ENCODE peak calls at places on chromosome 20, in five cellular contexts. W is HepG2, M is SK-N-SH, F is K562, K is GM12878. C is an unnamed sample.

GRCh38 chr20:48329676-48330644 is 497.8 kb downstream of the PREX1 start:
- DNase-seq in M (peak), F (peak), K (no peak), W (peak), C (no peak)

GRCh38 chr20:36924167-36925045 is 27.1 kb downstream of the SAMHD1 start:
- DNase-seq in W (no peak), M (no peak), F (peak), K (no peak), C (no peak)

GRCh38 chr20:42749548-42749947 is 440.2 kb downstream of the PTPRT start:
- DNase-seq in K (no peak), F (no peak), M (no peak), W (no peak), C (no peak)

GRCh38 chr20:8330785-8331699 is 199.0 kb downstream of the PLCB1 start:
- DNase-seq in W (peak), F (no peak), M (no peak), K (no peak), C (no peak)

GRCh38 chr20:17562804-17563305 is 7.0 kb upstream of the DSTN start:
- DNase-seq in W (peak), M (no peak), F (peak), K (no peak), C (no peak)

GRCh38 chr20:42361402-42361801 is 743.2 kb upstream of the CHD6 start:
- DNase-seq in F (no peak), W (no peak), M (peak), K (no peak), C (no peak)

GRCh38 chr20:57941572-57942381 is 232.0 kb upstream of the PMEPA1 start:
- DNase-seq in K (no peak), F (no peak), W (no peak), M (peak), C (no peak)

GRCh38 chr20:55264825-55265224 is 740.5 kb downstream of the CBLN4 start:
- DNase-seq in K (no peak), M (no peak), F (no peak), W (no peak), C (no peak)

GRCh38 chr20:1702288-1702687 is 44.7 kb upstream of the SIRPG start:
- DNase-seq in F (no peak), K (no peak), M (no peak), W (no peak), C (peak)

GRCh38 chr20:62910217-62910766 is 16.0 kb downstream of the DIDO1 start:
- DNase-seq in W (no peak), M (no peak), K (no peak), F (no peak), C (no peak)

GRCh38 chr20:33132858-33133615 is 34.9 kb upstream of the BPIFA2 start:
- DNase-seq in W (no peak), M (no peak), K (no peak), F (no peak), C (no peak)

GRCh38 chr20:48620486-48621255 is 207.1 kb downstream of the PREX1 start:
- DNase-seq in K (peak), F (peak), W (peak), M (peak), C (peak)

GRCh38 chr20:33693741-33694645 is 7.8 kb upstream of the E2F1 start:
- DNase-seq in W (no peak), M (peak), F (no peak), K (no peak), C (no peak)

GRCh38 chr20:33262658-33263065 is 20.4 kb upstream of the BPIFB1 start:
- DNase-seq in W (peak), F (peak), K (no peak), M (peak), C (peak)

GRCh38 chr20:9225879-9226278 is 157.0 kb downstream of the PLCB4 start:
- DNase-seq in K (no peak), W (no peak), M (no peak), F (no peak), C (no peak)

GRCh38 chr20:16404640-16405039 is 168.6 kb downstream of the KIF16B start:
- DNase-seq in M (no peak), W (no peak), F (no peak), K (no peak), C (no peak)

GRCh38 chr20:4574356-4574690 is 147.4 kb upstream of the PRND start:
- DNase-seq in W (no peak), K (no peak), F (no peak), M (no peak), C (no peak)

GRCh38 chr20:24643731-24644130 is 174.3 kb downstream of the SYNDIG1 start:
- DNase-seq in M (no peak), K (no peak), W (no peak), F (no peak), C (no peak)

DNA sequence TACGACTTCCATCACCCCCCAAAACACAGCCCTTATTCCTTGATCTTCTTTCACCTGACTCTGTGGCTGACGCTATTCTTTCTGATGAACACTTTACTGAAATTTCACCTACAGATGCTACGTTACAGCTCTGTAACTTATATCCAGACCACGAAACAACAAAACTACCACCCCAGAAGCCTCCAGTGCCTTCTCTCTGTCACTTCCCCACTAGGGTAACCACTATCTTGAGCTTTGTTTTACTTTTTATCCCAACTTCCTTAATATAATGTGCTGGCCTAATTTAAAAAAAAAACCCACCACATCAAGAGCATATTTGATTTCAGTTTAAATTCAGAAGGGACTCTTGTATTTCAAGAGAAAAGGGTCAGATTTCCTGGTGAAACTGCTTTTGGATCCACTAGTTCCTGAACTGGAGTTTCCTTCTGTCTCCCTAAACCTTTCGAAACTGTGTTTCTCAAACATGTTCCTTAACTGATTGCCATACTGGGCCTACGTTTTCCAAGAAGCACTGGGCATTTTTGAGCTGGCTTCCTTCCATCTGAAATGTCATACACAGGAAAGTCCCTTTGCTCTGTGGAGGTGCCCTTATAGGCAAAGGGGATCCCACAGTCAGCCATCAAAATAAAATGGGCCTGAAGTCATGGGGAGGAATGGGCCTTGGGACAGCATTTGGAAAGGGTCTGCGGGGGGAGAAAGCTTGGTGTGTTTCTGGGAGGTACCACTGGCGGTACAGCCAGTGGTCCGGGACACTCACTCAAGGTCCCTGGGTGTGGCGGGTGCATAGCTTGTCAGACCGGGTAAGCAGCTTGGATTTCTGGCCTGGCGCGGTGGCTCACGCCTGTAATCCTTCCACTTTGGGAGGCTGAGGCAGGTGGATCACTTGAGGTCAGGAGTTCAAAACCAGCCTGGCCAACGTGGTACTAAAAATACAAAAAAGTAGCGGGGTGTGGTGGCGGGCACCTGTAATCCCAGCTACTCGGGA is 25.8 kb upstream of the RTF2 start:
- DNase-seq in M (no peak), F (no peak), W (no peak), K (no peak), C (no peak)
- TF ChIP-seq GABPA in M (no peak), F (no peak), W (no peak), K (no peak), C (no peak)

GRCh38 chr20:20406306-20406705 is 38.4 kb downstream of the INSM1 start:
- DNase-seq in K (no peak), F (no peak), W (no peak), M (no peak), C (no peak)

GRCh38 chr20:20410678-20411077 is 42.8 kb downstream of the INSM1 start:
- DNase-seq in M (peak), K (no peak), W (no peak), F (peak), C (no peak)

GRCh38 chr20:20409326-20409725 is 41.4 kb downstream of the INSM1 start:
- DNase-seq in K (no peak), F (no peak), W (no peak), M (no peak), C (no peak)

GRCh38 chr20:20405619-20406018 is 37.7 kb downstream of the INSM1 start:
- DNase-seq in M (no peak), K (no peak), F (no peak), W (no peak), C (no peak)

GRCh38 chr20:20407891-20408805 is 40.2 kb downstream of the INSM1 start:
- DNase-seq in W (peak), K (no peak), M (peak), F (no peak), C (no peak)
- TF ChIP-seq CTCF in W (peak), K (no peak), M (no peak), F (peak), C (no peak)

GRCh38 chr20:388034-388994 is 7.8 kb downstream of the TRIB3 start:
- DNase-seq in W (no peak), F (no peak), K (no peak), M (no peak), C (no peak)

GRCh38 chr20:384723-385122 is 4.2 kb downstream of the TRIB3 start:
- DNase-seq in F (no peak), W (no peak), M (no peak), K (no peak), C (no peak)

GRCh38 chr20:383889-384288 is 3.3 kb downstream of the TRIB3 start:
- DNase-seq in F (no peak), M (no peak), W (no peak), K (no peak), C (no peak)

GRCh38 chr20:387520-387919 is 7.0 kb downstream of the TRIB3 start:
- DNase-seq in K (no peak), M (no peak), F (no peak), W (no peak), C (no peak)

DNA sequence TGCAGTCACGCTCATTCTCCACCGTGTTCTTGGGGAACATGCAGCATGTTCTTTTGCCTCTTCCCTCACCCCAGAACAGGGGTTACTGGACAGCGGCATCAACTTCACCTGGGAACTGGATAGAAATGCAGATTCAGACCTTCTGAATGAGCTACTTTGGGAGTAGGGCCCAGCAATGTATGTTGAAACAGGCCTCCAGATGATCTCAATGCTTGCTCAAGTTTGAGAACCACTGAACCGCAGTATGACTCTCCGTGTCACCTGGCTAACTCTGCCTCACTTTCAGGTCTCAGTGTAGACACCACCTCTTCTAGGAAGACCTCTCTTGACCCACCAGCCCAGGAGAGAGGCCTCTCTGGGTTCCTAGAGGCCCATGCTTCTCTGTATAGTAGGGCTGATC is 4.9 kb downstream of the TRIB3 start:
- DNase-seq in M (no peak), F (no peak), W (no peak), K (no peak), C (no peak)
- TF ChIP-seq REST in M (no peak), F (no peak), W (no peak), K (no peak), C (no peak)

GRCh38 chr20:31673943-31674463 is 36.3 kb downstream of the COX4I2 start:
- DNase-seq in K (no peak), F (peak), M (no peak), W (no peak), C (no peak)

GRCh38 chr20:31676534-31677030 is 38.9 kb downstream of the COX4I2 start:
- DNase-seq in K (no peak), W (no peak), M (no peak), F (peak), C (no peak)

GRCh38 chr20:31677553-31678260 is 40.0 kb downstream of the COX4I2 start:
- DNase-seq in W (no peak), M (no peak), K (no peak), F (peak), C (no peak)

GRCh38 chr20:31674895-31675827 is 37.4 kb downstream of the COX4I2 start:
- DNase-seq in W (no peak), K (no peak), F (peak), M (peak), C (peak)

DNA sequence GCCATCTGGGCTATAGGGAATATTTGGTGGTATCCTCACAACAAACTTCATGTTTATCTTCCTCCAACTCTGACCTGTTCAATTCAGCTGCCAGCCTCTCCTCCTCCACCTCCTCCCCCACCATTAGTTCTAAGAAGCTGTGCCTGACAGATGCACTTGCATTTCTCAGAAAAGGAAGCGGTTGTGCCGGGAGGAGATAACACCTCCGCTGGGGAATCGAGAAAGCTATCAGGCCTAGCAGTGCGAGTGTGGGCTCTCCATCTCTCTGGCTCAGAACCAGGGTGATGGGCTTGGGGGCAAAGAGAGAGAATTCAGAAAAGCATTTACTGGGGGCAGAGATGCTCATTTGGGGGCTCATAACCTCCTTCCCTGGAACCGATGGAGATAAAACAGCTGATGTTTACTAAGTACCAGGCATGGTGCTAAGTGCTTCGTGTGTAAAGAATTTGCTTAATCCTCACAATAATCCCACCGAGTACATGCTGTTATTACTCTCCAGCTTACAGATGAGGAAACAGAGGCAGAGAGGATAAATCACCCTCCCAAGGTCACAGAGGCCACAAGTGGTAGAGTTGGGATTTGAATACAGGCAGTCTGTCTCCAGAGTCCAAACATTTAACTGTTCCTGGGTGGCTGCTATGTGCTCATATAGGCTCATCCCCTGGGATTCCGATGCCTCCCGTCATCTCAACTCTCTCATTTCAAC is 38.3 kb downstream of the COX4I2 start:
- DNase-seq in W (no peak), K (no peak), F (peak), M (no peak), C (peak)
- TF ChIP-seq GABPA in W (no peak), K (no peak), F (no peak), M (no peak), C (no peak)

GRCh38 chr20:38472513-38473352 is at the start of gene RALGAPB:
- DNase-seq in F (peak), M (peak), K (peak), W (peak), C (peak)
- TF ChIP-seq CTCF in F (peak), M (peak), K (peak), W (peak), C (no peak)

DNA sequence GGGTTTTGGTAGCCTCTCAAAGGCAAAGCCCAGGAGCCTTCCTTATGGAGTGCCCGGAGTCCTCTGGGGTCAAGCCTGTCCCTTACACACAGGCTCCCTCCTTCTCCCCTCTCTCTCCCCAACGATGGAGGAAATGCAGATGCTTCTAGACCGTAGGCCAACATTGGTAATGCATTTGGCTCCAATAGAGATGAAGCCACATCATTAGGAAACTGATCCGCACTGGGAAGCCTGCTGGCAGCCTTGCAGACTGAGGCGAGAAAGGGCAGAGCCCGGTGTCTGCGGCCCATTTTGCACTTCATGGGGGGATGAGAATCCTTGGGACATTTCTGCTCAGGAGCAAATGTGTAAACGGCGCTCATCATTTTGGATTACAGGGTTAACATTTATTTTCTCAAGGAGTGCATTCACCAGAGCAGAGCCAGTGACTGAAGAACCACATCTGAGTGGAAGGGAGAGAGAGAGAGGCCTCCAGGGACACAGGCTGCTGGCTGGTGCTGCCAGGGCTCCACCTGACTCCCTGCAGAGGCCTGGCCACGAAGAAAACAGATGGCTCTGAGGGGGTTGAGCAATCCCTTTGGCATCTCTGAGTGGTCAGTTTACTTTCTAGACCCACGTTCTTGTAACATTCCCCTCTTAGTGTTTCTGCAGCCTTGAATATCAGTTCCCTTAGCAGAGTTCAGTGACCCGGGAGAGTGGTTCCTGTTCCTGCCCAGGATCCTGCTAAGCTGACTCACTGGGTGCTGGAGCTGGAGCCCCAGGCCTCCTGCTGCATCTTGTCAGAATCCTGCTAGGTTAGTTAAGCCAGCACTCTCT is 4.4 kb upstream of the CST3 start:
- DNase-seq in M (no peak), F (no peak), K (no peak), W (no peak), C (no peak)
- TF ChIP-seq REST in M (no peak), F (no peak), K (no peak), W (no peak), C (no peak)

GRCh38 chr20:409697-410559 is 1.8 kb downstream of the RBCK1 start:
- DNase-seq in F (no peak), K (no peak), M (no peak), W (no peak), C (no peak)

GRCh38 chr20:408843-409696 is 971 bp downstream of the RBCK1 start:
- DNase-seq in M (no peak), F (no peak), W (no peak), K (no peak), C (no peak)

GRCh38 chr20:406200-407096 is 1.7 kb upstream of the RBCK1 start:
- DNase-seq in F (no peak), M (no peak), K (no peak), W (no peak), C (no peak)

GRCh38 chr20:407953-408842 is at the start of gene RBCK1:
- DNase-seq in K (no peak), F (peak), W (peak), M (peak), C (peak)

GRCh38 chr20:407097-407952 is 774 bp upstream of the RBCK1 start:
- DNase-seq in K (no peak), W (peak), F (peak), M (peak), C (peak)
- TF ChIP-seq GABPA in K (no peak), W (no peak), F (no peak), M (no peak), C (no peak)